ENCODE peak calls at places on chromosomes 13 and 19, in nine cellular contexts. I is CD8-positive, alpha-beta memory T cell; R is right atrium auricular region; M is tibial nerve; T is PC-3; X is cardiac muscle cell; P is fibroblast of lung; Q is CD4-positive, CD25-positive, alpha-beta regulatory T cell; U is thoracic aorta. W is an unnamed sample.

GRCh38 chr19:44803442-44804428 is 5.2 kb upstream of the BCAM start:
- DNase-seq in I (no peak), R (no peak), M (no peak), T (no peak), X (no peak), P (no peak), Q (no peak), U (no peak), W (no peak)

GRCh38 chr19:610801-611505 is 21.3 kb downstream of the HCN2 start:
- DNase-seq in I (peak; percentile 70), R (no peak), M (peak; percentile 43), T (no peak), X (peak; percentile 95), P (peak; percentile 89), Q (peak; percentile 89), U (no peak), W (no peak)

GRCh38 chr13:33392794-33393371 is 107.3 kb upstream of the STARD13 start:
- DNase-seq in I (no peak), R (no peak), M (no peak), T (no peak), X (no peak), P (no peak), Q (no peak), U (no peak), W (no peak)

GRCh38 chr13:97125051-97125809 is 96.9 kb upstream of the MBNL2 start:
- DNase-seq in I (no peak), R (no peak), M (peak; percentile 41), T (peak; percentile 80), X (peak; percentile 75), P (peak; percentile 92), Q (no peak), U (no peak), W (no peak)

GRCh38 chr19:46697142-46697960 is 19.6 kb downstream of the PRKD2 start:
- DNase-seq in I (no peak), R (peak; percentile 86), M (peak; percentile 84), T (no peak), X (peak; percentile 82), P (peak; percentile 56), Q (no peak), U (peak; percentile 59), W (peak; percentile 95)

GRCh38 chr19:46824887-46825730 is 25.5 kb downstream of the AP2S1 start:
- DNase-seq in I (no peak), R (no peak), M (no peak), T (no peak), X (no peak), P (no peak), Q (peak; percentile 38), U (no peak), W (no peak)

GRCh38 chr19:2495130-2495641 is 19.3 kb downstream of the GADD45B start:
- DNase-seq in I (no peak), R (peak; percentile 88), M (peak; percentile 53), T (peak; percentile 71), X (peak; percentile 70), P (peak; percentile 56), Q (peak; percentile 51), U (peak; percentile 66), W (no peak)

GRCh38 chr13:36362251-36362650 is 16.1 kb upstream of the SPART start:
- DNase-seq in I (no peak), R (no peak), M (no peak), T (peak; percentile 64), X (peak; percentile 75), P (peak; percentile 92), Q (no peak), U (no peak), W (no peak)

GRCh38 chr19:32870154-32870573 is 597 bp upstream of the SLC7A9 start:
- DNase-seq in I (no peak), R (no peak), M (no peak), T (no peak), X (no peak), P (no peak), Q (no peak), U (no peak), W (no peak)

GRCh38 chr19:10852098-10852800 is 4.0 kb downstream of the C19orf38 start:
- DNase-seq in I (no peak), R (no peak), M (no peak), T (peak; percentile 74), X (peak; percentile 45), P (peak; percentile 63), Q (no peak), U (no peak), W (no peak)

GRCh38 chr19:33686687-33687541 is 65.2 kb downstream of the CHST8 start:
- DNase-seq in I (peak; percentile 43), R (no peak), M (no peak), T (no peak), X (no peak), P (no peak), Q (no peak), U (no peak), W (no peak)

GRCh38 chr13:39297023-39297422 is 258.8 kb downstream of the NHLRC3 start:
- DNase-seq in I (no peak), R (no peak), M (no peak), T (no peak), X (no peak), P (no peak), Q (no peak), U (no peak), W (no peak)

GRCh38 chr19:33417751-33418150 is 44.2 kb downstream of the CEBPG start:
- DNase-seq in I (no peak), R (no peak), M (no peak), T (no peak), X (no peak), P (no peak), Q (no peak), U (no peak), W (no peak)

GRCh38 chr19:10927691-10928562 is 512 bp downstream of the YIPF2 start:
- DNase-seq in I (no peak), R (no peak), M (no peak), T (no peak), X (no peak), P (peak; percentile 15), Q (peak; percentile 25), U (no peak), W (no peak)

GRCh38 chr13:112710855-112711527 is 21.2 kb downstream of the ATP11A start:
- DNase-seq in I (no peak), R (no peak), M (no peak), T (no peak), X (peak; percentile 25), P (no peak), Q (no peak), U (no peak), W (no peak)
- H3K4me3 ChIP-seq in I (no peak overlapping the region), R (peak overlapping the region; percentile 5), M (no peak overlapping the region), T (peak overlapping the region; percentile 45), X (no peak overlapping the region), P (peak overlapping the region; percentile 6), Q (no peak overlapping the region), U (peak overlapping the region; percentile 58), W (peak overlapping the region; percentile 46)

DNA sequence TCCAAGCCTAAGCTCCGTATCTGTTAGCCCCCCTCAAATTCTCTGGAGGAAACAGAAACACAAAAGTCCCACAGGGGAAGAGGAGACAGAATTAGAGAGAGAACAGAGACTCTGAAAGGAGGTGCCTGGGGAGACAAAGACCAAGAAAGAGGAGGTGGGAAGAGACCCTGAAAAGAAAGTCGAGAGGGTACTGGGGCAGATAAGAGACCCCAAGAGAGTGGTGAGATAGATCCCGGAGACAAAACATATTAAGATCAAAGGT is 919 bp upstream of the GRWD1 start:
- DNase-seq in I (no peak), R (no peak), M (no peak), T (no peak), X (peak; percentile 10), P (no peak), Q (no peak), U (no peak), W (no peak)
- H3K27ac ChIP-seq in I (peak overlapping the region; percentile 78), R (peak overlapping the region; percentile 90), M (peak overlapping the region; percentile 96), T (no peak overlapping the region), X (peak overlapping the region; percentile 76), P (no peak overlapping the region), Q (no peak overlapping the region), U (peak overlapping the region; percentile 77), W (peak overlapping the region; percentile 85)

GRCh38 chr13:77909827-77910226 is 8.8 kb downstream of the EDNRB start:
- DNase-seq in I (no peak), R (no peak), M (no peak), T (no peak), X (no peak), P (no peak), Q (no peak), U (no peak), W (no peak)

GRCh38 chr13:77918391-77919261 is at the start of gene EDNRB:
- DNase-seq in I (no peak), R (peak; percentile 65), M (peak; percentile 28), T (no peak), X (peak; percentile 52), P (peak; percentile 38), Q (no peak), U (no peak), W (no peak)

GRCh38 chr13:77916481-77916880 is 2.1 kb downstream of the EDNRB start:
- DNase-seq in I (no peak), R (no peak), M (no peak), T (no peak), X (no peak), P (peak; percentile 9), Q (no peak), U (no peak), W (no peak)

GRCh38 chr13:77919351-77920294 is 992 bp upstream of the EDNRB start:
- DNase-seq in I (no peak), R (peak; percentile 81), M (peak; percentile 15), T (no peak), X (peak; percentile 61), P (peak; percentile 35), Q (no peak), U (no peak), W (no peak)

GRCh38 chr13:77915676-77916075 is 3.0 kb downstream of the EDNRB start:
- DNase-seq in I (no peak), R (no peak), M (no peak), T (no peak), X (no peak), P (no peak), Q (no peak), U (no peak), W (no peak)
- H3K4me3 ChIP-seq in I (no peak overlapping the region), R (peak overlapping the region; percentile 59), M (peak overlapping the region; percentile 10), T (no peak overlapping the region), X (no peak overlapping the region), P (no peak overlapping the region), Q (no peak overlapping the region), U (no peak overlapping the region), W (peak overlapping the region; percentile 67)

DNA sequence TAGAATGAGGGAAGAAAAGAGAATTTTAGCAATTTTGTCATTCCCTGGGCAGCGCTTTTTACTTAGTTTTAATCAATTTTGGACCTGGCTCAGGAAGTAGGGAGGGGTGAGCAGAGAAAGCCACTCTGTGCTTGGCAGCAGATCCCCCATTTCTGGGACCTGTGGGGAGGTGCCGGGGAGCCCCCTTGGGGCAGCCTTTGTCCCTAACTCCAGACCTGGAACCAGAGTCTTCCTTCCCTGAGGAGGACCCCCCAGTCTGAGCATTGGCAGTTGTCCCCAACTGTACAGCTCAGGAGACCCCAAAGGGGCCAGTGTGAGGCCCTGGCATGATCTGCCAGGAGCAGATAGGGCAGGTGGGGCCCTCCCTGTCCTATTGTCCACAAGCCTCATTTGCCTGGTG is 10.5 kb downstream of the LYL1 start:
- DNase-seq in I (no peak), R (no peak), M (no peak), T (no peak), X (no peak), P (no peak), Q (no peak), U (no peak), W (no peak)
- H3K27ac ChIP-seq in I (no peak overlapping the region), R (peak overlapping the region; percentile 85), M (peak overlapping the region; percentile 88), T (no peak overlapping the region), X (no peak overlapping the region), P (no peak overlapping the region), Q (no peak overlapping the region), U (peak overlapping the region; percentile 95), W (peak overlapping the region; percentile 90)